ENCODE peak calls at places on chromosomes 11 and 22, in nine cellular contexts. C is amniotic stem cell; R is NCI-H460; Q is CD8-positive, alpha-beta T cell; V is amygdala; M is GM20000; F is ELR; K is Peyer's patch; J is renal cortical epithelial cell. I is an unnamed sample.

GRCh38 chr22:24357547-24357946 is 69.9 kb upstream of the ADORA2A start:
- DNase-seq in C (no peak), R (no peak), Q (no peak), V (no peak), M (no peak), F (no peak), K (no peak), J (peak), I (no peak)

GRCh38 chr11:36035454-36035853 is 91.6 kb downstream of the LDLRAD3 start:
- DNase-seq in C (no peak), R (no peak), Q (no peak), V (no peak), M (no peak), F (no peak), K (no peak), J (peak), I (no peak)

GRCh38 chr22:19823638-19824196 is 31.0 kb downstream of the GNB1L start:
- DNase-seq in C (no peak), R (no peak), Q (no peak), V (no peak), M (no peak), F (no peak), K (peak), J (no peak), I (no peak)

GRCh38 chr22:41915035-41915782 is at the start of gene SHISA8:
- DNase-seq in C (peak), R (peak), Q (peak), V (no peak), M (peak), F (peak), K (peak), J (no peak), I (no peak)

GRCh38 chr11:110173775-110174644 is 80.8 kb downstream of the ZC3H12C start:
- DNase-seq in C (no peak), R (peak), Q (peak), V (peak), M (peak), F (peak), K (peak), J (peak), I (no peak)

GRCh38 chr11:96254087-96254486 is 88.9 kb downstream of the MAML2 start:
- DNase-seq in C (no peak), R (peak), Q (no peak), V (no peak), M (peak), F (peak), K (no peak), J (peak), I (no peak)

GRCh38 chr11:2701230-2701629 is 1.4 kb upstream of the KCNQ1OT1 start:
- DNase-seq in C (no peak), R (no peak), Q (no peak), V (no peak), M (no peak), F (no peak), K (peak), J (no peak), I (no peak)

GRCh38 chr11:83713701-83714100 is 427.5 kb upstream of the CCDC90B start:
- DNase-seq in C (no peak), R (peak), Q (no peak), V (no peak), M (no peak), F (no peak), K (no peak), J (peak), I (peak)

GRCh38 chr11:119481667-119482400 is 58.9 kb upstream of the THY1 start:
- DNase-seq in C (no peak), R (no peak), Q (no peak), V (no peak), M (no peak), F (no peak), K (no peak), J (no peak), I (peak)

GRCh38 chr11:69100454-69101099 is 51.8 kb downstream of the TPCN2 start:
- DNase-seq in C (no peak), R (no peak), Q (no peak), V (no peak), M (no peak), F (no peak), K (no peak), J (no peak), I (no peak)

GRCh38 chr22:49203863-49204598 is 623.6 kb downstream of the BRD1 start:
- DNase-seq in C (no peak), R (no peak), Q (no peak), V (no peak), M (no peak), F (no peak), K (no peak), J (no peak), I (no peak)

GRCh38 chr11:2667940-2668339 is 31.9 kb downstream of the KCNQ1OT1 start:
- DNase-seq in C (no peak), R (no peak), Q (no peak), V (no peak), M (no peak), F (no peak), K (no peak), J (no peak), I (no peak)

GRCh38 chr11:45366196-45366595 is 80.1 kb upstream of the SYT13 start:
- DNase-seq in C (no peak), R (no peak), Q (no peak), V (peak), M (no peak), F (no peak), K (no peak), J (no peak), I (no peak)

GRCh38 chr11:95764267-95764898 is 25.2 kb downstream of the FAM76B start:
- DNase-seq in C (peak), R (peak), Q (no peak), V (no peak), M (peak), F (peak), K (no peak), J (peak), I (no peak)

GRCh38 chr11:57277845-57278720 is 41.0 kb upstream of the APLNR start:
- DNase-seq in C (peak), R (peak), Q (peak), V (peak), M (peak), F (peak), K (peak), J (peak), I (peak)

GRCh38 chr11:127002669-127003259 is 2.2 kb upstream of the KIRREL3 start:
- DNase-seq in C (no peak), R (no peak), Q (no peak), V (no peak), M (no peak), F (no peak), K (no peak), J (no peak), I (no peak)

GRCh38 chr11:79150966-79151365 is 289.9 kb downstream of the TENM4 start:
- DNase-seq in C (no peak), R (no peak), Q (no peak), V (no peak), M (no peak), F (peak), K (no peak), J (no peak), I (no peak)

GRCh38 chr11:74492084-74492483 is 1.4 kb downstream of the LIPT2 start:
- DNase-seq in C (no peak), R (no peak), Q (no peak), V (no peak), M (no peak), F (no peak), K (no peak), J (no peak), I (no peak)

GRCh38 chr22:43862074-43862881 is at the start of gene SULT4A1:
- DNase-seq in C (no peak), R (no peak), Q (no peak), V (no peak), M (no peak), F (no peak), K (peak), J (no peak), I (no peak)

GRCh38 chr11:135008001-135008405 is 596.0 kb upstream of the B3GAT1 start:
- DNase-seq in C (no peak), R (no peak), Q (no peak), V (peak), M (no peak), F (no peak), K (no peak), J (no peak), I (no peak)

GRCh38 chr22:50722048-50722701 is 15.8 kb upstream of the ACR start:
- DNase-seq in C (no peak), R (no peak), Q (no peak), V (no peak), M (no peak), F (no peak), K (no peak), J (no peak), I (no peak)

GRCh38 chr22:42962295-42963230 is 52.4 kb downstream of the PACSIN2 start:
- DNase-seq in C (no peak), R (no peak), Q (no peak), V (no peak), M (no peak), F (no peak), K (peak), J (peak), I (no peak)

GRCh38 chr22:32994046-32994827 is 63.9 kb downstream of the SYN3 start:
- DNase-seq in C (no peak), R (no peak), Q (no peak), V (peak), M (no peak), F (no peak), K (no peak), J (no peak), I (peak)

GRCh38 chr11:1926156-1927031 is 6.9 kb downstream of the TNNT3 start:
- DNase-seq in C (no peak), R (no peak), Q (no peak), V (no peak), M (no peak), F (no peak), K (peak), J (no peak), I (no peak)

GRCh38 chr11:70547821-70548670 is 149.7 kb downstream of the CTTN start:
- DNase-seq in C (no peak), R (no peak), Q (no peak), V (no peak), M (no peak), F (no peak), K (no peak), J (no peak), I (no peak)

GRCh38 chr11:66844496-66845142 is 1.4 kb downstream of the RCE1 start:
- DNase-seq in C (no peak), R (no peak), Q (no peak), V (no peak), M (no peak), F (no peak), K (no peak), J (no peak), I (no peak)

GRCh38 chr11:6813651-6814050 is 14.2 kb upstream of the OR6A2 start:
- DNase-seq in C (no peak), R (no peak), Q (no peak), V (no peak), M (no peak), F (no peak), K (no peak), J (peak), I (no peak)

GRCh38 chr22:27545071-27545470 is 256.5 kb downstream of the MN1 start:
- DNase-seq in C (no peak), R (no peak), Q (no peak), V (no peak), M (no peak), F (no peak), K (no peak), J (no peak), I (no peak)

GRCh38 chr22:50732681-50733080 is 5.3 kb upstream of the ACR start:
- DNase-seq in C (no peak), R (no peak), Q (no peak), V (no peak), M (no peak), F (no peak), K (no peak), J (no peak), I (no peak)

GRCh38 chr11:122375687-122376399 is 259.8 kb upstream of the BLID start:
- DNase-seq in C (no peak), R (no peak), Q (no peak), V (no peak), M (no peak), F (peak), K (no peak), J (peak), I (no peak)

I was measured in posterior cingulate gyrus.